ENCODE peak calls at places on chromosomes 11 and 22, in ten cellular contexts. L, T, J, X, V, F, I, H, N and B are unnamed samples. For H3K27me3, the result is how much of the 10 kb centered on the place peaks cover.

GRCh38 chr11:16876840-16877239 is 137.4 kb downstream of the PLEKHA7 start:
- DNase-seq in L (no peak), T (no peak), J (no peak), X (no peak), V (no peak), F (no peak), I (no peak), H (no peak), N (no peak), B (no peak)

GRCh38 chr11:58513747-58514367 is 6.0 kb upstream of the OR5B21 start:
- DNase-seq in L (peak), T (no peak), J (no peak), X (peak), V (peak), F (no peak), I (peak), H (peak), N (peak), B (peak)

GRCh38 chr11:47616726-47617416 is 22.7 kb upstream of the C1QTNF4 start:
- DNase-seq in L (peak), T (peak), J (no peak), X (peak), V (no peak), F (no peak), I (peak), H (peak), N (peak), B (peak)

GRCh38 chr11:33861911-33862310 is 30.0 kb downstream of the LMO2 start:
- DNase-seq in L (no peak), T (no peak), J (no peak), X (no peak), V (no peak), F (no peak), I (no peak), H (no peak), N (no peak), B (no peak)

GRCh38 chr22:39773976-39774539 is 119.5 kb downstream of the ENTHD1 start:
- DNase-seq in L (no peak), T (no peak), J (peak), X (no peak), V (no peak), F (no peak), I (peak), H (no peak), N (peak), B (no peak)

GRCh38 chr11:34203377-34203801 is 98.0 kb downstream of the NAT10 start:
- DNase-seq in L (no peak), T (no peak), J (no peak), X (no peak), V (no peak), F (no peak), I (no peak), H (no peak), N (no peak), B (no peak)

GRCh38 chr22:30000566-30000965 is 79.7 kb upstream of the HORMAD2 start:
- DNase-seq in L (no peak), T (no peak), J (no peak), X (peak), V (no peak), F (no peak), I (peak), H (no peak), N (no peak), B (peak)

GRCh38 chr11:58965246-58965985 is 26.1 kb downstream of the GLYATL1 start:
- DNase-seq in L (no peak), T (no peak), J (no peak), X (peak), V (no peak), F (no peak), I (no peak), H (no peak), N (no peak), B (no peak)

GRCh38 chr22:46652081-46652929 is 32.1 kb downstream of the GRAMD4 start:
- DNase-seq in L (no peak), T (no peak), J (no peak), X (no peak), V (peak), F (no peak), I (no peak), H (no peak), N (no peak), B (peak)

GRCh38 chr22:48104786-48105185 is 1342.3 kb downstream of the TBC1D22A start:
- DNase-seq in L (no peak), T (no peak), J (no peak), X (no peak), V (no peak), F (no peak), I (no peak), H (no peak), N (no peak), B (no peak)

GRCh38 chr11:35588627-35589026 is 29.6 kb upstream of the FJX1 start:
- DNase-seq in L (no peak), T (no peak), J (no peak), X (peak), V (no peak), F (no peak), I (peak), H (no peak), N (no peak), B (peak)

GRCh38 chr11:124644426-124645280 is 22.0 kb downstream of the TBRG1 start:
- DNase-seq in L (peak), T (peak), J (peak), X (peak), V (peak), F (peak), I (peak), H (peak), N (peak), B (peak)

GRCh38 chr11:72293391-72293790 is 49.4 kb upstream of the PHOX2A start:
- DNase-seq in L (no peak), T (no peak), J (peak), X (no peak), V (no peak), F (no peak), I (no peak), H (no peak), N (no peak), B (no peak)

GRCh38 chr22:20239063-20239950 is 28.8 kb downstream of the RTN4R start:
- DNase-seq in L (no peak), T (no peak), J (no peak), X (peak), V (peak), F (peak), I (no peak), H (no peak), N (no peak), B (no peak)

GRCh38 chr11:75667831-75668507 is 869 bp downstream of the MAP6 start:
- DNase-seq in L (peak), T (peak), J (no peak), X (peak), V (peak), F (peak), I (peak), H (no peak), N (peak), B (peak)

GRCh38 chr22:45208993-45209838 is 31.5 kb downstream of the KIAA0930 start:
- DNase-seq in L (no peak), T (peak), J (no peak), X (peak), V (peak), F (peak), I (peak), H (no peak), N (no peak), B (peak)

DNA sequence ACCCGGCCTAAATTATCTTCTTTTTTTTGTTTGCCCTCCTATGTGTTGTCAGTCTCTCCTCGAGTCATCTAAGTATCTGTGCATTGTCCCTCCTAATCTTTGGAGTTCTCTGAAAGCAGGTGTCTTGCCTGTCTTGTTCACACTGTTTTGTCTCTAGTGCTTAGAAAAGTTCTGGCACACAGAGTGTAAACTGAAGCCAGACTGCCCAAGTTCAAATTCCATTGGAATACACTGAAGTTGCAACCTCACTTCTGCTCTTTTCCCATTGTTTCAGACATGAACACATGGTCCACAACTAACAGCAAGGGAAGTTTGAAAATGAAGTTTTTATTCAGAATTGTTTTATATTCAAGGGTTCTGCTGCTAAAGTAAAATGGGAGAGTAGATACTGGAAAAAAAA is 38.7 kb downstream of the PAX6 start:
- DNase-seq in L (no peak), T (no peak), J (no peak), X (no peak), V (no peak), F (no peak), I (no peak), H (no peak), N (no peak), B (no peak)
- H3K27me3 ChIP-seq in L (under half), T (under half), J (under half), X (under half), V (under half), F (under half), I (under half), H (under half), N (half or more), B (under half)

DNA sequence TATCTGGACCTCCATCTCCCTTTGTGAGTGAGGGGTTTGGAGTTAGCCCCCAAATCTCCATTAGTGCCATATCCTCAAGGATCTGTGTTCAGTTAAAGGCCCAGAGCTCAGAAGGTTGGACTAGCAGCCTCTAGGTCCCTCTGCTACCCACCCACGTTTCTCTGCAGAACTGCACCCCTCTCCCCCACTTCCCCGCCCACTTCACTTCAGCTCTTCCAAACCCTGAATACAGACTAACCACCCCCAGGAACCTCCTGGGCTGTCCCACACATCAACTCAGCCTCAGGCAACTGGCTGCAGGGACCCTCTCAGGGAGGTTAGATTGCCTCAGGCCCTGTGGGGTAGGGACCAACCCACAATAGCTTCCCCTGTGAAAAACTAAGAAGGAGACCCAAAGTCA is 854 bp downstream of the VPREB3 start:
- DNase-seq in L (no peak), T (no peak), J (peak), X (no peak), V (no peak), F (no peak), I (no peak), H (no peak), N (no peak), B (no peak)
- H3K27ac ChIP-seq in L (no peak), T (no peak), J (peak), X (no peak), V (no peak), F (no peak), I (no peak), H (no peak), N (no peak), B (no peak)

GRCh38 chr11:1736447-1736992 is 13.9 kb downstream of the IFITM10 start:
- DNase-seq in L (no peak), T (no peak), J (no peak), X (no peak), V (no peak), F (no peak), I (no peak), H (peak), N (no peak), B (no peak)

GRCh38 chr11:1733716-1734351 is 16.6 kb downstream of the IFITM10 start:
- DNase-seq in L (no peak), T (no peak), J (no peak), X (no peak), V (no peak), F (no peak), I (no peak), H (no peak), N (no peak), B (no peak)

GRCh38 chr11:1734571-1735081 is 15.8 kb downstream of the IFITM10 start:
- DNase-seq in L (no peak), T (no peak), J (no peak), X (no peak), V (no peak), F (peak), I (no peak), H (no peak), N (no peak), B (no peak)

GRCh38 chr11:1737080-1737757 is 13.2 kb downstream of the IFITM10 start:
- DNase-seq in L (no peak), T (no peak), J (no peak), X (no peak), V (no peak), F (no peak), I (no peak), H (no peak), N (no peak), B (no peak)

GRCh38 chr11:1735271-1735670 is 15.1 kb downstream of the IFITM10 start:
- DNase-seq in L (no peak), T (no peak), J (no peak), X (no peak), V (no peak), F (peak), I (no peak), H (no peak), N (no peak), B (no peak)
- H3K27me3 ChIP-seq in L (under half), T (half or more), J (under half), X (under half), V (half or more), F (under half), I (under half), H (under half), N (under half), B (under half)

GRCh38 chr11:83004855-83005556 is 66.7 kb downstream of the RAB30 start:
- DNase-seq in L (no peak), T (no peak), J (no peak), X (no peak), V (no peak), F (no peak), I (peak), H (no peak), N (no peak), B (no peak)

GRCh38 chr11:83007909-83008580 is 63.7 kb downstream of the RAB30 start:
- DNase-seq in L (peak), T (no peak), J (peak), X (no peak), V (peak), F (peak), I (no peak), H (no peak), N (peak), B (peak)

GRCh38 chr11:83006877-83007330 is 64.8 kb downstream of the RAB30 start:
- DNase-seq in L (no peak), T (no peak), J (no peak), X (no peak), V (no peak), F (no peak), I (peak), H (no peak), N (no peak), B (no peak)

GRCh38 chr11:83008581-83008923 is 63.1 kb downstream of the RAB30 start:
- DNase-seq in L (no peak), T (no peak), J (no peak), X (peak), V (no peak), F (no peak), I (no peak), H (no peak), N (no peak), B (peak)

DNA sequence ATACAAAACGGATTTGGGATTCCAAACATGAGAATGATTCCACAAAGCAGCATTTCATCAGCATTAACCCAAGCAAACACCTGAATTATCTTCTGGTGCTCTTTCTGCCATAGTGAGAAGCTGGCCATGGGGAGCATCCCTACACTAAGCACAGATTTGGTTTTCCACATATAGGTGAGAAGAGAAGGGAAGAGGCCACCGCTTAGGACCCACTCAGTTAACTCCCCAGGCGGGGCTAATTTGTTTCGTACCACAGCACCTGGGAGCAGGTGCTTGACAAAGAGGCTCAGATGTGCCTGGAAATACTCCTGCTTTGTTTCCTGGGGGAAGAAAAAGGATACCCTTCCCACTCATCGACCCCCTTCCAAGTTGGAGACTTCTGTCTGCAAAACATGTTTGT is 64.2 kb downstream of the RAB30 start:
- DNase-seq in L (no peak), T (no peak), J (no peak), X (no peak), V (no peak), F (no peak), I (no peak), H (no peak), N (no peak), B (no peak)
- H3K27ac ChIP-seq in L (no peak), T (no peak), J (no peak), X (no peak), V (peak), F (no peak), I (no peak), H (no peak), N (peak), B (no peak)